ENCODE peak calls at places on chromosomes 2 and 18, in nine cellular contexts. X is PC-3, D is GM23248, N is HCT116, F is neural progenitor cell, R is GM23338, O is SK-N-SH, M is hepatocyte, K is MM.1S. B is an unnamed sample.
A peak's percentile ranks its signal among the peaks of the same experiment; 100 is the strongest.

GRCh38 chr2:157055660-157056199 is 201.8 kb upstream of the GALNT5 start:
- DNase-seq in X (peak; percentile 58), D (peak; percentile 54), N (peak; percentile 22), F (no peak), R (no peak), O (no peak), M (peak; percentile 46), K (peak; percentile 40), B (peak; percentile 3)

GRCh38 chr18:12238861-12239260 is 15.3 kb upstream of the CIDEA start:
- DNase-seq in X (no peak), D (peak; percentile 56), N (no peak), F (no peak), R (no peak), O (no peak), M (no peak), K (no peak), B (no peak)

GRCh38 chr2:236714061-236714460 is 144.4 kb downstream of the ACKR3 start:
- DNase-seq in X (peak; percentile 24), D (no peak), N (no peak), F (no peak), R (no peak), O (no peak), M (no peak), K (no peak), B (no peak)

GRCh38 chr2:30288576-30288975 is 57.2 kb downstream of the LBH start:
- DNase-seq in X (no peak), D (no peak), N (no peak), F (no peak), R (no peak), O (no peak), M (no peak), K (no peak), B (no peak)

GRCh38 chr2:28424799-28425492 is 32.3 kb downstream of the FOSL2 start:
- DNase-seq in X (no peak), D (no peak), N (no peak), F (no peak), R (no peak), O (no peak), M (no peak), K (no peak), B (no peak)

GRCh38 chr2:69494126-69494525 is 56.9 kb upstream of the NFU1 start:
- DNase-seq in X (peak; percentile 27), D (no peak), N (no peak), F (no peak), R (no peak), O (peak; percentile 24), M (no peak), K (no peak), B (no peak)

GRCh38 chr2:164597988-164598387 is 23.3 kb downstream of the GRB14 start:
- DNase-seq in X (no peak), D (no peak), N (no peak), F (no peak), R (no peak), O (no peak), M (no peak), K (no peak), B (no peak)

GRCh38 chr2:30225131-30225762 is 6.1 kb upstream of the LBH start:
- DNase-seq in X (no peak), D (peak; percentile 47), N (no peak), F (peak; percentile 19), R (no peak), O (no peak), M (peak; percentile 69), K (peak; percentile 81), B (peak; percentile 82)

GRCh38 chr2:70676301-70677035 is 91.5 kb downstream of the ADD2 start:
- DNase-seq in X (no peak), D (no peak), N (no peak), F (no peak), R (no peak), O (no peak), M (no peak), K (no peak), B (no peak)

GRCh38 chr2:73291093-73291460 is 2.3 kb downstream of the EGR4 start:
- DNase-seq in X (peak; percentile 37), D (peak; percentile 71), N (no peak), F (peak; percentile 94), R (peak; percentile 90), O (peak; percentile 33), M (peak; percentile 82), K (peak; percentile 42), B (no peak)

GRCh38 chr2:70733428-70734185 is 34.4 kb downstream of the ADD2 start:
- DNase-seq in X (no peak), D (no peak), N (no peak), F (peak; percentile 58), R (peak; percentile 75), O (peak; percentile 42), M (no peak), K (no peak), B (no peak)

GRCh38 chr2:156845806-156846558 is 409.8 kb downstream of the GPD2 start:
- DNase-seq in X (peak; percentile 21), D (no peak), N (no peak), F (no peak), R (peak; percentile 11), O (no peak), M (no peak), K (no peak), B (no peak)

GRCh38 chr2:237299897-237300296 is 114.1 kb downstream of the COL6A3 start:
- DNase-seq in X (peak; percentile 89), D (peak; percentile 94), N (peak; percentile 48), F (no peak), R (no peak), O (no peak), M (no peak), K (no peak), B (no peak)

GRCh38 chr2:67581751-67582150 is 184.6 kb downstream of the ETAA1 start:
- DNase-seq in X (peak; percentile 27), D (no peak), N (no peak), F (peak; percentile 12), R (peak; percentile 89), O (no peak), M (no peak), K (no peak), B (peak; percentile 11)

GRCh38 chr2:11585071-11585470 is 51.2 kb downstream of the GREB1 start:
- DNase-seq in X (no peak), D (no peak), N (no peak), F (no peak), R (no peak), O (no peak), M (no peak), K (no peak), B (no peak)

GRCh38 chr2:219175928-219176817 is 552 bp downstream of the CNPPD1 start:
- DNase-seq in X (peak; percentile 26), D (peak; percentile 70), N (no peak), F (peak; percentile 81), R (no peak), O (peak; percentile 67), M (peak; percentile 71), K (peak; percentile 30), B (peak; percentile 68)

GRCh38 chr2:126664234-126664633 is 8.3 kb downstream of the GYPC start:
- DNase-seq in X (no peak), D (no peak), N (no peak), F (no peak), R (no peak), O (no peak), M (no peak), K (peak; percentile 68), B (peak; percentile 74)

GRCh38 chr2:186429095-186429494 is 57.0 kb upstream of the ZC3H15 start:
- DNase-seq in X (peak; percentile 50), D (peak; percentile 60), N (no peak), F (no peak), R (no peak), O (no peak), M (no peak), K (no peak), B (no peak)

GRCh38 chr2:186431306-186431705 is 54.8 kb upstream of the ZC3H15 start:
- DNase-seq in X (no peak), D (no peak), N (no peak), F (no peak), R (no peak), O (no peak), M (no peak), K (no peak), B (no peak)

GRCh38 chr2:186424265-186424664 is 61.8 kb upstream of the ZC3H15 start:
- DNase-seq in X (no peak), D (no peak), N (no peak), F (no peak), R (peak; percentile 12), O (no peak), M (no peak), K (no peak), B (no peak)

GRCh38 chr2:186426153-186427016 is 59.7 kb upstream of the ZC3H15 start:
- DNase-seq in X (peak; percentile 48), D (no peak), N (no peak), F (no peak), R (no peak), O (no peak), M (no peak), K (peak; percentile 56), B (peak; percentile 42)

GRCh38 chr2:186427970-186428369 is 58.1 kb upstream of the ZC3H15 start:
- DNase-seq in X (no peak), D (no peak), N (no peak), F (no peak), R (no peak), O (no peak), M (no peak), K (no peak), B (no peak)
- TF ChIP-seq EZH2phosphoT487 in X (no peak), D (no peak), N (no peak), F (no peak), R (no peak), O (no peak), M (no peak), K (no peak), B (no peak)

GRCh38 chr2:120293123-120293990 is 40.7 kb downstream of the RALB start:
- DNase-seq in X (no peak), D (no peak), N (no peak), F (no peak), R (no peak), O (no peak), M (no peak), K (no peak), B (no peak)
- TF ChIP-seq EZH2phosphoT487 in X (no peak), D (no peak), N (no peak), F (no peak), R (no peak), O (no peak), M (no peak), K (no peak), B (no peak)

GRCh38 chr18:60082790-60083189 is 183.0 kb downstream of the PMAIP1 start:
- DNase-seq in X (no peak), D (no peak), N (no peak), F (no peak), R (no peak), O (no peak), M (no peak), K (peak; percentile 8), B (no peak)
- TF ChIP-seq EZH2phosphoT487 in X (no peak), D (no peak), N (no peak), F (no peak), R (no peak), O (no peak), M (no peak), K (no peak), B (no peak)

GRCh38 chr2:21642647-21643046 is 518.9 kb downstream of the TDRD15 start:
- DNase-seq in X (no peak), D (no peak), N (no peak), F (no peak), R (no peak), O (no peak), M (peak; percentile 17), K (no peak), B (no peak)

GRCh38 chr2:21643180-21643579 is 519.4 kb downstream of the TDRD15 start:
- DNase-seq in X (no peak), D (no peak), N (no peak), F (no peak), R (no peak), O (no peak), M (peak; percentile 21), K (no peak), B (no peak)

GRCh38 chr2:21640046-21640445 is 516.3 kb downstream of the TDRD15 start:
- DNase-seq in X (no peak), D (no peak), N (no peak), F (no peak), R (no peak), O (no peak), M (no peak), K (no peak), B (no peak)
- TF ChIP-seq EZH2phosphoT487 in X (no peak), D (no peak), N (no peak), F (no peak), R (no peak), O (no peak), M (no peak), K (no peak), B (no peak)